ENCODE peak calls at places on chromosomes 6 and 20, in nine cellular contexts. O is HTR-8/SVneo, L is activated gamma-delta T cell treated with Interleukin-2 at 50 U/mL for 16 hours, T is uterus, K is lower lobe of right lung, M is foreskin fibroblast, N is left lobe of liver, Y is G401, Q is HFF-Myc. J is an unnamed sample.

GRCh38 chr6:43285415-43285814 is 12.6 kb upstream of the SLC22A7 start:
- DNase-seq in O (no peak), L (no peak), T (no peak), K (no peak), M (no peak), N (no peak), Y (no peak), Q (no peak), J (no peak)

GRCh38 chr6:5025911-5026819 is 22.3 kb upstream of the RPP40 start:
- DNase-seq in O (no peak), L (no peak), T (peak), K (peak), M (peak), N (peak), Y (no peak), Q (no peak), J (peak)

GRCh38 chr20:5789827-5790226 is 39.6 kb downstream of the SHLD1 start:
- DNase-seq in O (no peak), L (no peak), T (no peak), K (peak), M (no peak), N (no peak), Y (no peak), Q (no peak), J (no peak)

GRCh38 chr6:130517444-130517931 is 151.7 kb downstream of the TMEM200A start:
- DNase-seq in O (no peak), L (no peak), T (no peak), K (no peak), M (no peak), N (no peak), Y (no peak), Q (no peak), J (no peak)

GRCh38 chr6:151060096-151060741 is 179.5 kb upstream of the AKAP12 start:
- DNase-seq in O (peak), L (no peak), T (no peak), K (no peak), M (peak), N (no peak), Y (no peak), Q (peak), J (no peak)

GRCh38 chr6:2902470-2902762 is 693 bp downstream of the SERPINB9 start:
- DNase-seq in O (no peak), L (no peak), T (peak), K (peak), M (peak), N (peak), Y (no peak), Q (no peak), J (no peak)

GRCh38 chr6:135522975-135523692 is 25.6 kb upstream of the AHI1 start:
- DNase-seq in O (no peak), L (no peak), T (no peak), K (no peak), M (peak), N (no peak), Y (no peak), Q (no peak), J (no peak)

GRCh38 chr6:84847349-84848160 is 83.2 kb upstream of the TBX18 start:
- DNase-seq in O (no peak), L (no peak), T (no peak), K (no peak), M (peak), N (no peak), Y (no peak), Q (no peak), J (no peak)

GRCh38 chr20:14481863-14482262 is 144.5 kb upstream of the FLRT3 start:
- DNase-seq in O (no peak), L (no peak), T (no peak), K (no peak), M (peak), N (no peak), Y (no peak), Q (no peak), J (no peak)

GRCh38 chr6:25050356-25050755 is 114.6 kb upstream of the RIPOR2 start:
- DNase-seq in O (peak), L (peak), T (no peak), K (no peak), M (peak), N (no peak), Y (no peak), Q (peak), J (no peak)

GRCh38 chr6:53593001-53593488 is 48.1 kb upstream of the GCLC start:
- DNase-seq in O (no peak), L (no peak), T (no peak), K (no peak), M (peak), N (no peak), Y (no peak), Q (no peak), J (no peak)

GRCh38 chr6:31270788-31271640 is 878 bp downstream of the HLA-C start:
- DNase-seq in O (peak), L (peak), T (peak), K (peak), M (peak), N (peak), Y (peak), Q (no peak), J (peak)

GRCh38 chr6:22146581-22147468 is 150.0 kb downstream of the PRL start:
- DNase-seq in O (no peak), L (no peak), T (peak), K (peak), M (peak), N (no peak), Y (peak), Q (no peak), J (no peak)

GRCh38 chr6:21739838-21740237 is 146.3 kb downstream of the SOX4 start:
- DNase-seq in O (no peak), L (no peak), T (no peak), K (no peak), M (no peak), N (no peak), Y (no peak), Q (no peak), J (no peak)

GRCh38 chr6:43644940-43645612 is at the start of gene RSPH9:
- DNase-seq in O (no peak), L (peak), T (peak), K (peak), M (peak), N (no peak), Y (peak), Q (no peak), J (peak)

GRCh38 chr6:108650781-108651180 is 90.1 kb downstream of the FOXO3 start:
- DNase-seq in O (no peak), L (no peak), T (no peak), K (no peak), M (peak), N (no peak), Y (no peak), Q (no peak), J (no peak)

GRCh38 chr6:68729377-68729903 is 94.4 kb downstream of the ADGRB3 start:
- DNase-seq in O (no peak), L (no peak), T (no peak), K (no peak), M (no peak), N (no peak), Y (no peak), Q (no peak), J (no peak)

GRCh38 chr6:148396411-148396810 is 53.8 kb downstream of the SASH1 start:
- DNase-seq in O (no peak), L (no peak), T (no peak), K (no peak), M (no peak), N (no peak), Y (no peak), Q (no peak), J (no peak)

GRCh38 chr6:125314019-125314581 is 12.3 kb upstream of the HDDC2 start:
- DNase-seq in O (peak), L (no peak), T (peak), K (no peak), M (peak), N (peak), Y (peak), Q (peak), J (peak)

GRCh38 chr6:115398607-115399006 is 662.1 kb downstream of the FRK start:
- DNase-seq in O (no peak), L (no peak), T (no peak), K (no peak), M (no peak), N (no peak), Y (no peak), Q (no peak), J (no peak)

GRCh38 chr6:47238456-47238995 is 71.2 kb downstream of the TNFRSF21 start:
- DNase-seq in O (no peak), L (no peak), T (no peak), K (no peak), M (no peak), N (no peak), Y (no peak), Q (no peak), J (no peak)

GRCh38 chr6:144334150-144334708 is 49.1 kb downstream of the UTRN start:
- DNase-seq in O (no peak), L (peak), T (no peak), K (peak), M (no peak), N (no peak), Y (no peak), Q (no peak), J (peak)

J was measured in right lobe of liver.